ENCODE peak calls at places on chromosomes 12 and 14, in seven cellular contexts. A, M, L, C, E, F and Q are unnamed samples.

GRCh38 chr12:102527256-102527720 is 46.9 kb upstream of the IGF1 start:
- DNase-seq in A (no peak), M (no peak), L (no peak), C (peak), E (no peak), F (peak), Q (peak)

GRCh38 chr12:14171111-14171510 is 189.7 kb upstream of the GRIN2B start:
- DNase-seq in A (no peak), M (no peak), L (no peak), C (no peak), E (no peak), F (no peak), Q (no peak)

GRCh38 chr14:39015360-39015961 is 87.6 kb downstream of the SEC23A start:
- DNase-seq in A (peak), M (peak), L (peak), C (peak), E (no peak), F (peak), Q (peak)

GRCh38 chr14:90419200-90419599 is 22.4 kb downstream of the CALM1 start:
- DNase-seq in A (peak), M (peak), L (no peak), C (peak), E (no peak), F (peak), Q (peak)

GRCh38 chr12:29634057-29634456 is 136.6 kb upstream of the OVCH1 start:
- DNase-seq in A (no peak), M (peak), L (no peak), C (peak), E (no peak), F (peak), Q (peak)

GRCh38 chr12:27711312-27711682 is 665 bp downstream of the MRPS35 start:
- DNase-seq in A (no peak), M (no peak), L (peak), C (no peak), E (peak), F (no peak), Q (no peak)

GRCh38 chr12:22048351-22049041 is 2.5 kb downstream of the CMAS start:
- DNase-seq in A (no peak), M (no peak), L (no peak), C (no peak), E (no peak), F (no peak), Q (no peak)

GRCh38 chr12:86698581-86698980 is 442.4 kb upstream of the MGAT4C start:
- DNase-seq in A (no peak), M (no peak), L (no peak), C (peak), E (no peak), F (peak), Q (peak)

GRCh38 chr12:19055589-19055988 is 73.9 kb upstream of the PLEKHA5 start:
- DNase-seq in A (no peak), M (no peak), L (no peak), C (no peak), E (no peak), F (no peak), Q (no peak)

GRCh38 chr14:68219407-68219806 is 399.8 kb downstream of the RAD51B start:
- DNase-seq in A (no peak), M (no peak), L (no peak), C (no peak), E (no peak), F (no peak), Q (no peak)

GRCh38 chr14:70808402-70809237 is 693 bp downstream of the MAP3K9 start:
- DNase-seq in A (no peak), M (no peak), L (peak), C (peak), E (peak), F (no peak), Q (no peak)

GRCh38 chr12:113196582-113196981 is 11.1 kb downstream of the RITA1 start:
- DNase-seq in A (no peak), M (no peak), L (no peak), C (no peak), E (no peak), F (no peak), Q (no peak)

GRCh38 chr14:104586832-104587620 is 7.5 kb downstream of the C14orf180 start:
- DNase-seq in A (no peak), M (no peak), L (no peak), C (no peak), E (no peak), F (no peak), Q (no peak)

GRCh38 chr12:112314981-112315380 is 67.2 kb downstream of the HECTD4 start:
- DNase-seq in A (no peak), M (no peak), L (no peak), C (no peak), E (no peak), F (no peak), Q (peak)

GRCh38 chr12:23954332-23954731 is 4.9 kb upstream of the SOX5 start:
- DNase-seq in A (no peak), M (peak), L (no peak), C (no peak), E (no peak), F (peak), Q (peak)

GRCh38 chr12:25981597-25981996 is 23.1 kb downstream of the RASSF8 start:
- DNase-seq in A (no peak), M (no peak), L (no peak), C (no peak), E (no peak), F (no peak), Q (no peak)

GRCh38 chr12:94282675-94283074 is 134.3 kb downstream of the PLXNC1 start:
- DNase-seq in A (peak), M (peak), L (peak), C (no peak), E (no peak), F (peak), Q (no peak)

GRCh38 chr12:15168279-15168678 is 52.9 kb downstream of the RERG start:
- DNase-seq in A (no peak), M (peak), L (no peak), C (no peak), E (no peak), F (no peak), Q (peak)

GRCh38 chr12:90090929-90091651 is 382.5 kb upstream of the ATP2B1 start:
- DNase-seq in A (no peak), M (peak), L (no peak), C (peak), E (peak), F (peak), Q (peak)

GRCh38 chr12:39074063-39074462 is 168.7 kb upstream of the CPNE8 start:
- DNase-seq in A (no peak), M (no peak), L (no peak), C (no peak), E (no peak), F (no peak), Q (no peak)

GRCh38 chr12:131218291-131219172 is 264.8 kb downstream of the ADGRD1 start:
- DNase-seq in A (no peak), M (no peak), L (no peak), C (no peak), E (peak), F (no peak), Q (no peak)

GRCh38 chr14:53564870-53565269 is 391.8 kb downstream of the BMP4 start:
- DNase-seq in A (no peak), M (no peak), L (no peak), C (no peak), E (no peak), F (no peak), Q (no peak)

GRCh38 chr12:117685115-117685926 is 283.5 kb downstream of the KSR2 start:
- DNase-seq in A (peak), M (peak), L (no peak), C (no peak), E (peak), F (peak), Q (no peak)

GRCh38 chr12:50986961-50987737 is 34.8 kb downstream of the HIGD1C start:
- DNase-seq in A (no peak), M (peak), L (peak), C (peak), E (peak), F (peak), Q (peak)

GRCh38 chr12:13503094-13503835 is 306.7 kb downstream of the EMP1 start:
- DNase-seq in A (no peak), M (no peak), L (no peak), C (no peak), E (no peak), F (no peak), Q (peak)

GRCh38 chr14:61319706-61320105 is 1.7 kb upstream of the PRKCH start:
- DNase-seq in A (no peak), M (no peak), L (no peak), C (no peak), E (no peak), F (no peak), Q (no peak)

GRCh38 chr12:120007272-120007671 is 18.2 kb downstream of the BICDL1 start:
- DNase-seq in A (no peak), M (no peak), L (peak), C (no peak), E (no peak), F (no peak), Q (no peak)

GRCh38 chr12:6053541-6053940 is 70.9 kb downstream of the VWF start:
- DNase-seq in A (no peak), M (no peak), L (no peak), C (peak), E (no peak), F (peak), Q (peak)

GRCh38 chr14:59771577-59771976 is 99.0 kb downstream of the RTN1 start:
- DNase-seq in A (peak), M (peak), L (no peak), C (peak), E (no peak), F (peak), Q (peak)